ENCODE peak calls at places on chromosomes 11 and 22, in four cellular contexts. R is COLO829; E is stimulated activated naive CD8-positive, alpha-beta T cell treated with anti-CD3 and anti-CD28 coated beads, Interleukin-15, amount 100 ng/mL, for 72 hours; H is AG20443. K is an unnamed sample.

GRCh38 chr11:11805228-11805627 is 36.5 kb upstream of the USP47 start:
- DNase-seq in R (no peak), E (no peak), H (no peak), K (no peak)

GRCh38 chr22:32200752-32201151 is 4.1 kb downstream of the RFPL2 start:
- DNase-seq in R (no peak), E (no peak), H (no peak), K (no peak)

GRCh38 chr11:72036687-72037086 is 38.0 kb downstream of the IL18BP start:
- DNase-seq in R (no peak), E (no peak), H (no peak), K (no peak)

GRCh38 chr11:119320593-119321524 is 3.9 kb upstream of the MCAM start:
- DNase-seq in R (peak), E (peak), H (peak), K (no peak)

GRCh38 chr11:116697011-116697410 is 75.8 kb downstream of the BUD13 start:
- DNase-seq in R (no peak), E (no peak), H (no peak), K (no peak)

GRCh38 chr11:94477644-94478043 is 16.0 kb downstream of the MRE11 start:
- DNase-seq in R (no peak), E (no peak), H (no peak), K (no peak)

GRCh38 chr22:18109410-18110193 is 1.0 kb upstream of the TUBA8 start:
- DNase-seq in R (no peak), E (no peak), H (no peak), K (no peak)

GRCh38 chr22:41445171-41446056 is 1.2 kb downstream of the TOB2 start:
- DNase-seq in R (no peak), E (peak), H (no peak), K (no peak)

GRCh38 chr11:35964846-35965245 is 21.0 kb downstream of the LDLRAD3 start:
- DNase-seq in R (no peak), E (no peak), H (no peak), K (no peak)

GRCh38 chr22:28142361-28142801 is 223.3 kb upstream of the PITPNB start:
- DNase-seq in R (peak), E (no peak), H (peak), K (no peak)

GRCh38 chr22:17120711-17121234 is 387 bp downstream of the TMEM121B start:
- DNase-seq in R (no peak), E (no peak), H (peak), K (no peak)

GRCh38 chr22:24089951-24090350 is 78.8 kb downstream of the CABIN1 start:
- DNase-seq in R (no peak), E (no peak), H (no peak), K (no peak)

GRCh38 chr11:118054712-118055640 is 21.9 kb upstream of the TMPRSS4 start:
- DNase-seq in R (no peak), E (no peak), H (no peak), K (no peak)

GRCh38 chr22:48760481-48761238 is 1067.0 kb downstream of the BRD1 start:
- DNase-seq in R (no peak), E (no peak), H (no peak), K (no peak)

GRCh38 chr22:48037618-48038017 is 1275.2 kb downstream of the TBC1D22A start:
- DNase-seq in R (no peak), E (no peak), H (no peak), K (no peak)

GRCh38 chr11:71165771-71166170 is 86.6 kb downstream of the SHANK2 start:
- DNase-seq in R (no peak), E (no peak), H (no peak), K (no peak)

GRCh38 chr11:96207459-96208449 is 135.2 kb downstream of the MAML2 start:
- DNase-seq in R (peak), E (peak), H (no peak), K (no peak)

GRCh38 chr22:29664731-29665130 is 55.1 kb upstream of the CABP7 start:
- DNase-seq in R (no peak), E (no peak), H (no peak), K (no peak)

GRCh38 chr11:10544491-10545470 is 3.8 kb upstream of the RNF141 start:
- DNase-seq in R (no peak), E (no peak), H (no peak), K (no peak)

GRCh38 chr22:45155050-45155840 is 8.5 kb upstream of the NUP50 start:
- DNase-seq in R (no peak), E (no peak), H (peak), K (no peak)

GRCh38 chr11:20443596-20443995 is 56.1 kb downstream of the PRMT3 start:
- DNase-seq in R (peak), E (no peak), H (peak), K (no peak)

GRCh38 chr11:76644591-76644990 is 26.0 kb downstream of the LRRC32 start:
- DNase-seq in R (no peak), E (peak), H (no peak), K (no peak)

GRCh38 chr11:49995559-49995958 is 13.2 kb upstream of the OR4C12 start:
- DNase-seq in R (peak), E (peak), H (peak), K (peak)

GRCh38 chr22:24066872-24067271 is 55.8 kb downstream of the CABIN1 start:
- DNase-seq in R (no peak), E (no peak), H (no peak), K (peak)

GRCh38 chr11:128172046-128172878 is 415.1 kb downstream of the ETS1 start:
- DNase-seq in R (peak), E (peak), H (peak), K (peak)

GRCh38 chr11:119322921-119323531 is 6.1 kb upstream of the MCAM start:
- DNase-seq in R (no peak), E (peak), H (no peak), K (no peak)

GRCh38 chr11:99316761-99317475 is 296.2 kb downstream of the CNTN5 start:
- DNase-seq in R (no peak), E (no peak), H (peak), K (no peak)

GRCh38 chr11:45319077-45319476 is 32.9 kb upstream of the SYT13 start:
- DNase-seq in R (no peak), E (no peak), H (no peak), K (no peak)

GRCh38 chr11:88629496-88629895 is 292.0 kb upstream of the CTSC start:
- DNase-seq in R (no peak), E (no peak), H (peak), K (no peak)

GRCh38 chr11:91373497-91373896 is 851.1 kb upstream of the FAT3 start:
- DNase-seq in R (no peak), E (no peak), H (no peak), K (no peak)

GRCh38 chr11:105609832-105610781 is at the start of gene GRIA4:
- DNase-seq in R (no peak), E (peak), H (peak), K (no peak)

GRCh38 chr22:46936378-46936916 is 174.0 kb downstream of the TBC1D22A start:
- DNase-seq in R (no peak), E (no peak), H (peak), K (no peak)

GRCh38 chr11:115944596-115944995 is 440.4 kb upstream of the CADM1 start:
- DNase-seq in R (no peak), E (no peak), H (no peak), K (no peak)

GRCh38 chr11:116427903-116428637 is 344.7 kb downstream of the BUD13 start:
- DNase-seq in R (peak), E (no peak), H (no peak), K (no peak)